ENCODE peak calls at places on chromosomes 4 and X, in ten cellular contexts. H, P, Z, V, T, S, J, Y, K and A are unnamed samples.

GRCh38 chr4:71004281-71004851 is 10.9 kb downstream of the DCK start:
- DNase-seq in H (no peak), K (peak; percentile 48), S (no peak), Y (peak; percentile 71), Z (no peak), P (no peak), J (peak; percentile 85), V (no peak), T (no peak), A (no peak)

GRCh38 chr4:147049940-147050852 is 104.5 kb upstream of the TTC29 start:
- DNase-seq in Z (no peak), K (no peak), S (peak; percentile 77), P (no peak), T (no peak), J (no peak), Y (no peak), H (peak; percentile 32), V (no peak), A (no peak)

GRCh38 chr4:159434496-159435241 is 331.8 kb downstream of the RAPGEF2 start:
- DNase-seq in Y (no peak), J (no peak), Z (no peak), K (no peak), T (no peak), S (peak; percentile 42), H (peak; percentile 13), P (no peak), V (no peak), A (no peak)

GRCh38 chr4:184397516-184398163 is 76.7 kb downstream of the IRF2 start:
- DNase-seq in Z (no peak), H (no peak), K (no peak), Y (peak; percentile 22), P (no peak), T (no peak), V (no peak), J (no peak), S (peak; percentile 32), A (no peak)

GRCh38 chrX:119669424-119670037 is 23.4 kb downstream of the SEPTIN6 start:
- DNase-seq in Y (no peak), V (no peak), J (no peak), K (no peak), T (peak; percentile 52), P (no peak), Z (no peak), S (no peak), H (peak; percentile 80), A (no peak)

GRCh38 chr4:189870835-189871234 is 69.8 kb upstream of the FRG1 start:
- DNase-seq in P (no peak), S (no peak), K (no peak), J (no peak), Y (no peak), T (no peak), V (no peak), H (no peak), Z (no peak), A (no peak)

GRCh38 chr4:87193958-87194675 is 26.3 kb downstream of the KLHL8 start:
- DNase-seq in P (no peak), V (no peak), Z (no peak), S (no peak), K (no peak), J (no peak), T (no peak), Y (no peak), H (no peak), A (no peak)

GRCh38 chr4:107709916-107710315 is 10.1 kb downstream of the PAPSS1 start:
- DNase-seq in K (no peak), Y (no peak), S (peak; percentile 15), J (no peak), T (no peak), P (no peak), H (no peak), V (no peak), Z (no peak), A (no peak)

GRCh38 chr4:19786616-19787015 is 465.1 kb upstream of the SLIT2 start:
- DNase-seq in Z (no peak), S (no peak), K (no peak), T (no peak), P (no peak), J (no peak), Y (no peak), V (no peak), H (no peak), A (no peak)

GRCh38 chr4:74631988-74632387 is 162.3 kb downstream of the BTC start:
- DNase-seq in J (no peak), P (no peak), Z (no peak), T (no peak), H (no peak), V (no peak), K (no peak), S (no peak), Y (no peak), A (no peak)

GRCh38 chrX:24100713-24101112 is 46.0 kb downstream of the EIF2S3 start:
- DNase-seq in P (no peak), H (no peak), V (no peak), T (no peak), K (no peak), J (no peak), S (peak; percentile 48), Y (no peak), Z (no peak), A (no peak)

GRCh38 chr4:25486171-25486570 is 109.1 kb downstream of the ANAPC4 start:
- DNase-seq in H (no peak), P (no peak), Y (no peak), S (peak; percentile 45), T (no peak), K (no peak), J (no peak), Z (no peak), V (no peak), A (no peak)

DNA sequence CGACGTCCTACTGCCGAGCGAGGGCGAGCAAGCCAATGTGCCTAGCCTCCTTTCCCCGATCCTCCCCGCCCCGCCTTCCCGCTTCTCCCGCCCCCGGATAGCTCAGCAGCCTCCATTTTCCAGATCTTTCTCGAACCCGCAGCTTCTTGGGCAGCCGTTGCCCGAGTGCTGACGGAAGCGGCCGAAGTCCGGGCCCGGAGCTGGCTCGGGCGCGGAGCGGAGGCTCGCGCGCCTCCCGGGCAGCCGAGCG is 172 bp upstream of the HSPA4L start:
- DNase-seq in K (peak; percentile 92), P (peak; percentile 91), S (peak; percentile 90), V (peak; percentile 91), J (no peak), Y (peak; percentile 96), H (peak; percentile 72), Z (peak; percentile 89), T (peak; percentile 90), A (peak; percentile 95)
- H3K27ac ChIP-seq in K (no peak overlapping the region), P (peak overlapping the region; percentile 87), S (no peak overlapping the region), V (peak overlapping the region; percentile 40), J (no peak overlapping the region), Y (no peak overlapping the region), H (peak overlapping the region; percentile 67), Z (peak overlapping the region; percentile 42), T (peak overlapping the region; percentile 80), A (peak overlapping the region; percentile 37)

DNA sequence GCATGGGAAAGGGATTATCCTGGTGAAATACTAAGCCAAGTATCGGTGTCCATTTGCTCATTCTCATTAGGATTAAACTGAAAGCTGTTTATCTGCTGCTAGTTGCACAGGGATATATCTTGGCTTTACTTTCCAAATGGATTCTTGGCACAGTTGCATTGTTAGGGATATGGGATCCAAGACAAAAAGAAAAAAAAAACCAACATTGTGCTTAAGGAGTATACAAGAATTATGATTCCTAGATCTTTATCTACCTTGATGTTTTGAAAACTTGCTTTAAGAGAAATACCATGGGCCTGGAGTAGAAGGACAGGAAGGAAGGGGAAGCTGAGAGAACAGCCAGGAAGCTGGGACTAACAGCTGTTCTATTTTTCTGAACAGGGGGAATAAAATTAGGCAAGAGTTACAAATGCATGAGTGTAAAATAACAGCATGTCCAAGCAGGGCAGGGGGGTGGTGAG is 107.6 kb downstream of the ATXN3L start:
- DNase-seq in T (no peak), Y (no peak), V (no peak), J (no peak), H (peak; percentile 85), Z (no peak), S (peak; percentile 50), K (no peak), P (no peak), A (no peak)
- H3K4me1 ChIP-seq in T (no peaks in the 10 kb centered on the region), Y (no peaks in the 10 kb centered on the region), V (no peaks in the 10 kb centered on the region), J (no peaks in the 10 kb centered on the region), H (peaks cover 17% of the 10 kb centered on the region), Z (no peaks in the 10 kb centered on the region), S (no peaks in the 10 kb centered on the region), K (peaks cover 5% of the 10 kb centered on the region), P (peaks cover 12% of the 10 kb centered on the region), A (no peaks in the 10 kb centered on the region)

GRCh38 chrX:112759512-112759911 is 79.8 kb upstream of the LHFPL1 start:
- DNase-seq in V (no peak), H (peak; percentile 55), P (no peak), S (no peak), J (no peak), Y (no peak), K (no peak), T (no peak), Z (no peak), A (no peak)
- H3K27ac ChIP-seq in V (no peak overlapping the region), H (no peak overlapping the region), P (no peak overlapping the region), S (no peak overlapping the region), J (no peak overlapping the region), Y (no peak overlapping the region), K (no peak overlapping the region), T (no peak overlapping the region), Z (no peak overlapping the region), A (no peak overlapping the region)

GRCh38 chrX:12777670-12778069 is 13.5 kb upstream of the PRPS2 start:
- DNase-seq in T (no peak), Z (no peak), Y (no peak), V (no peak), S (no peak), K (no peak), J (no peak), H (no peak), P (no peak), A (no peak)

DNA sequence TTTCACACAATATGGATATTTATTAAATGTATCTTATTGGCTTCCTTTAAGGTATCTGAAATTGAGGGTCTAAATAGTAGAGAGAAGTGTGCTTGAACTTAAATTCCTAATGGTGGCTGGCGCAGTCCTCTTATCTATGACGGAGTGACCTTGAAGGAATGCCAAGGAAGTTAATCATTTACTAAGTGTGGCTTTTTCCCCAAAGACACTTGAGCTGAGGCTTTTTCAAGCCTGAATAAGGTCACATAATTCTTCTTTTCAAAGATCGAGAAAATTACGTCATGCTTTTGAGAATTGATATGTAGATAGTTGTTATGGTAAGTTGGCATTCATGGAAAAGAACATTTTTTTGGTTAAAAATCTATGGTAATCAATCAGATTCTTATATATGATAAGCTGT is 11.7 kb upstream of the PRPS2 start:
- DNase-seq in J (no peak), S (peak; percentile 38), P (no peak), T (no peak), Z (no peak), K (no peak), H (no peak), Y (no peak), V (peak; percentile 27), A (no peak)
- H3K4me1 ChIP-seq in J (no peaks in the 10 kb centered on the region), S (no peaks in the 10 kb centered on the region), P (no peaks in the 10 kb centered on the region), T (no peaks in the 10 kb centered on the region), Z (no peaks in the 10 kb centered on the region), K (no peaks in the 10 kb centered on the region), H (no peaks in the 10 kb centered on the region), Y (no peaks in the 10 kb centered on the region), V (no peaks in the 10 kb centered on the region), A (no peaks in the 10 kb centered on the region)